ENCODE peak calls at places on chromosomes 5 and 9, in five cellular contexts. U, O, H, T and J are unnamed samples.

GRCh38 chr5:97918614-97919013 is 735.6 kb upstream of the RIOK2 start:
- DNase-seq in U (no peak), O (no peak), H (no peak), T (no peak), J (no peak)

GRCh38 chr5:55211184-55211874 is 15.8 kb downstream of the MCIDAS start:
- DNase-seq in U (no peak), O (no peak), H (no peak), T (no peak), J (no peak)

GRCh38 chr5:177098103-177098771 is 11.5 kb downstream of the FGFR4 start:
- DNase-seq in U (no peak), O (no peak), H (no peak), T (no peak), J (no peak)

GRCh38 chr9:121350993-121351561 is 19.0 kb downstream of the STOM start:
- DNase-seq in U (peak), O (peak), H (no peak), T (peak), J (no peak)

GRCh38 chr5:19044931-19045695 is 942.9 kb downstream of the CDH18 start:
- DNase-seq in U (no peak), O (no peak), H (no peak), T (no peak), J (no peak)

GRCh38 chr9:129624947-129625346 is 1.0 kb upstream of the NTMT1 start:
- DNase-seq in U (no peak), O (no peak), H (no peak), T (no peak), J (no peak)

GRCh38 chr5:96146675-96147074 is 185.0 kb upstream of the ELL2 start:
- DNase-seq in U (no peak), O (peak), H (no peak), T (no peak), J (peak)

GRCh38 chr5:80466669-80467485 is 21.0 kb upstream of the FAM151B start:
- DNase-seq in U (no peak), O (no peak), H (no peak), T (no peak), J (no peak)

GRCh38 chr5:149172261-149172660 is 31.0 kb downstream of the ABLIM3 start:
- DNase-seq in U (no peak), O (no peak), H (no peak), T (no peak), J (no peak)

GRCh38 chr5:150562832-150563231 is 54.9 kb downstream of the NDST1 start:
- DNase-seq in U (no peak), O (peak), H (no peak), T (no peak), J (no peak)

GRCh38 chr5:114782869-114783268 is 386.8 kb downstream of the TRIM36 start:
- DNase-seq in U (peak), O (no peak), H (no peak), T (no peak), J (no peak)

GRCh38 chr9:108136646-108137045 is 647.1 kb upstream of the KLF4 start:
- DNase-seq in U (no peak), O (no peak), H (no peak), T (no peak), J (no peak)

GRCh38 chr5:14664270-14665109 is at the start of gene OTULIN:
- DNase-seq in U (peak), O (peak), H (peak), T (peak), J (no peak)

GRCh38 chr9:123929177-123929869 is 603 bp downstream of the DENND1A start:
- DNase-seq in U (peak), O (no peak), H (peak), T (no peak), J (no peak)

GRCh38 chr9:130042406-130042930 is 521 bp downstream of the FNBP1 start:
- DNase-seq in U (peak), O (no peak), H (peak), T (no peak), J (no peak)

GRCh38 chr5:119570935-119571334 is 58.4 kb upstream of the FAM170A start:
- DNase-seq in U (no peak), O (no peak), H (no peak), T (no peak), J (no peak)

DNA sequence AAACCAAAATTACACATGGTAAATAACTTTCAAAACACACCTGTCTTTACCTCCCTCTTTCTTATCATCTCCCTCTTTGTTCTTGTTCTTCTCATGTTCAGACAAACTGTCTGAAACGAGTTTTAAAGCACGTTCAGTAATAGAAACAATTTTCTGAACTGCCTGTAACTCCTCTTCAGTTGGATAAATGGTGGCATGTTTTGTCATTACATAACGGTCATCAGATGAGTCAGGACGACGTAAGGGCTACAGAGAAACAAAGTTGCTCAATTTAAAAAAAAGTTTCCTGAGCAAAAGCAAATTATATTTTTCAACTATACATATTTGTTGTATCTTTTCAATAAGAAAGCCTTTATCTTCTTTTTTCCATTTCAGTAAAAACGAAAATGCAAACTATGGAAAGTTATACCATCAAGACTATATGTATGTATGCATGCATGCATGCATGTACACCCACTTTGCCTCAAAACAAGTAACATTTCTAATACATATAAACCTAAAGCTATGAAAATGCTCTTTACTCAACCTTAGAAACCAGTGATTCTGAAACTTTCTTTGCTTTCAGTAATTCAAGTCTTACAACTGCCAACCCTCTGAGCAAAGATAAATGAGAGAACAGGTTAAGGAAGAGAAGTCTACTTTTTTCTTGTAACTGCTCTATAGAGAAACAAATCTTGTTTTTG is 56.0 kb downstream of the ZFR start:
- DNase-seq in U (no peak), O (no peak), H (no peak), T (no peak), J (no peak)
- H3K4me3 ChIP-seq in U (no peak), O (no peak), H (no peak), T (no peak), J (no peak)

GRCh38 chr5:10421841-10422691 is 19.6 kb upstream of the ROPN1L start:
- DNase-seq in U (no peak), O (no peak), H (no peak), T (no peak), J (no peak)

GRCh38 chr5:10423009-10423408 is 18.7 kb upstream of the ROPN1L start:
- DNase-seq in U (no peak), O (no peak), H (no peak), T (no peak), J (no peak)

GRCh38 chr5:10427201-10427600 is 14.5 kb upstream of the ROPN1L start:
- DNase-seq in U (no peak), O (no peak), H (no peak), T (no peak), J (no peak)

GRCh38 chr5:10420926-10421325 is 20.8 kb upstream of the ROPN1L start:
- DNase-seq in U (no peak), O (no peak), H (no peak), T (no peak), J (no peak)

GRCh38 chr5:10424124-10424731 is 17.5 kb upstream of the ROPN1L start:
- DNase-seq in U (peak), O (peak), H (no peak), T (no peak), J (no peak)
- TF ChIP-seq CTCF in U (no peak), O (peak), H (no peak), T (no peak), J (peak)

GRCh38 chr5:172559004-172559932 is 81.8 kb upstream of the NEURL1B start:
- DNase-seq in U (peak), O (peak), H (no peak), T (peak), J (peak)

GRCh38 chr5:172564187-172564586 is 76.9 kb upstream of the NEURL1B start:
- DNase-seq in U (peak), O (no peak), H (no peak), T (no peak), J (no peak)

GRCh38 chr5:172562443-172562842 is 78.6 kb upstream of the NEURL1B start:
- DNase-seq in U (no peak), O (no peak), H (no peak), T (no peak), J (no peak)

GRCh38 chr5:172558076-172558990 is 82.7 kb upstream of the NEURL1B start:
- DNase-seq in U (no peak), O (no peak), H (no peak), T (no peak), J (no peak)

DNA sequence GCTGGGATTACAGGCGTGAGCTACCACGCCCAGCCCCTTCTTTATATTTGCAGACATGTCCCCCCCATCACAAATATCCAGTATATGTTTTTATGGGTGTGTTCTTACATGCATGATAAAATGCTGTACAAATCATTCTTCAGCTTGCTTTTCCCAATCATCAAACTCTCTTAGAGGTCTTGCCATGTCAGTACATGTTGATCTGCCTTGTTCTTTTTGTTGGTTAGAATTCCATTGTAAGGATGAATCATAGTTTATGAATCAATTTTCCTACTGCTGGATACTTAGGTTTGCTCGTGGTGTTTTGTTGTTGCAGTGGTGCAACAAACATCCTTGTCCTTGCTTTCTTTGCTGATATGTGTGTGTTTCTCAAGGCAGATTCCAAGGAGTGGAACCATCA is 79.9 kb upstream of the NEURL1B start:
- DNase-seq in U (no peak), O (no peak), H (no peak), T (no peak), J (no peak)
- H3K4me3 ChIP-seq in U (no peak), O (no peak), H (no peak), T (no peak), J (no peak)

DNA sequence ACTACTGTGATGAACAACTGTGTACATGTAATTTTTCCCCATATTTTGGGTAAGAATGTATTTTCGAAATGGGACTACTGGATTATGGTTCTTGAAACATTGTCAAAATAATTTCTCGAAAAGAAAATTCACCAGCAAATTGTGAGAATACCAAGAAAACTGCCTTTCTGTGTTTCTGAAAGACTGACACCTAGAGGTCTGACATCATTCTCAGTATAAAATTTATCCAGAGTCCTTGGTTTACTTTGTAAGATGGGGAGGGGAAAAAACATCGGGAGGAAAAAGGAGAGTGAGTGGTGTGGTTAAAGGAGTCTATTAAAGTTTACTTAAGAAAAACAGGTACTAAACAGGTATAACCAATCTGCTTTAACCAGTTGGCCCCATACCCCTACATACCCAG is 149.2 kb downstream of the CEP120 start:
- DNase-seq in U (no peak), O (no peak), H (no peak), T (no peak), J (no peak)
- TF ChIP-seq CTCF in U (no peak), O (peak), H (no peak), T (no peak), J (peak)

DNA sequence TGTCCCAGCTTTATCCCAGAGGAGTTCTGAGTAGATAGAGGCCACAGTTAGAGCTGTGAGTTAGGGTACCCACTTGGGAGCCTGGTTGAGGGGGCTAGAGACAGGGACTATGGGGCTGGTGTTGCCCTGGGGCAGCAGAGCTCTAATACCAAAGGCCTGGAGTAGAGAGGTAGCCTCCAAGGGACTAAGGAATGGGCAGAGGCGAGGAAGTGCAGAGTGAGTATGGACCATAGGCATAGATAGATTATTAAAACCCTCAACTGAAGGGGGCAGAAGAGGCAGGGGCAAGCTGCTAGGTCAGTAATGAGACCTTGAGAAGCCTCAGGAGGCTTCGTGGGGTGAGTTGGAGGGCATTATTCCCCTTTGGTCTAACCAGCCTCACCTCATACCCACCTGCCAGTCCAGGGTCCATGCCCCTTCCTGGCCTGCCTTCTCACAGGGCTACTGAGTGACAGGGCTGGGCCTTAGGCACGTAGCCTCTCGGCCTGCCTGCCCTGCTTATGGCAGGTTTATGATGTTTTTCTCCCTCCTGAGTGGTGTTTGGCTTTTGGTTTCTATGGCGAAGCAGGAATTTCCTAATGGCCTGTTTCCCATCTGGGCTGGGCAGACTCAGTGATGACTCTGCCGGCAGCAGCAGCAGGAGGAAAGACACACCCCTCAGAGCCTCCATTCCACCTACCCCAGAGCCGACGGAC is 8.0 kb downstream of the PDLIM4 start:
- DNase-seq in U (no peak), O (no peak), H (no peak), T (peak), J (peak)
- H3K4me3 ChIP-seq in U (no peak), O (no peak), H (no peak), T (no peak), J (no peak)

GRCh38 chr5:110043025-110043424 is 353.3 kb downstream of the MAN2A1 start:
- DNase-seq in U (no peak), O (no peak), H (no peak), T (no peak), J (no peak)

GRCh38 chr5:110040178-110040577 is 350.5 kb downstream of the MAN2A1 start:
- DNase-seq in U (no peak), O (no peak), H (no peak), T (no peak), J (no peak)

GRCh38 chr5:110050640-110051345 is 361.1 kb downstream of the MAN2A1 start:
- DNase-seq in U (no peak), O (no peak), H (no peak), T (no peak), J (no peak)

GRCh38 chr5:110048508-110048907 is 358.8 kb downstream of the MAN2A1 start:
- DNase-seq in U (no peak), O (no peak), H (no peak), T (no peak), J (no peak)

DNA sequence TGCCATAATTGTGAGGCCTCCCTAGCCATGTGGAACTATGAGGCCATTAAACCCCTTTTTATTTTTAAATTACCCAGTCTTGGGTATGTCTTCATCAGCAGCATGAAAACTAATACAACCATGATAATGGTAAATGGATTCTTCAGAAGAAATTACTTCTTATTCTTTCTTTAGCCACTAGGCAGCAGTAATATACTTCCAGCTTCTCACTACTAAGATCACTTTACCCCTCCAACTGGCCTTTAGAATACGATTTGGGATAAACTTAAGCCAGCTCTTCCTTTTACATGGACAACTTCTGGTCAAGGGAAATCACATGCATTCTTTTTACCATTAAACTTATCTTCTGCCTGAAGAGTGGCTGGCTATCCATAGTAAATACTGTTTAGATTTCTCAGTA is 355.4 kb downstream of the MAN2A1 start:
- DNase-seq in U (no peak), O (no peak), H (no peak), T (no peak), J (no peak)
- TF ChIP-seq CTCF in U (no peak), O (no peak), H (no peak), T (no peak), J (peak)

GRCh38 chr5:140967226-140967893 is 1.1 kb downstream of the PCDHAC2 start:
- DNase-seq in U (no peak), O (no peak), H (no peak), T (no peak), J (no peak)
- H3K4me3 ChIP-seq in U (no peak), O (no peak), H (no peak), T (peak), J (peak)

GRCh38 chr5:172758077-172758835 is 12.7 kb downstream of the DUSP1 start:
- DNase-seq in U (no peak), O (no peak), H (no peak), T (no peak), J (no peak)
- TF ChIP-seq CTCF in U (no peak), O (no peak), H (no peak), T (no peak), J (no peak)

GRCh38 chr5:42718591-42718990 is 38.0 kb upstream of the CCDC152 start:
- DNase-seq in U (no peak), O (no peak), H (no peak), T (no peak), J (peak)
- H3K4me3 ChIP-seq in U (no peak), O (no peak), H (no peak), T (no peak), J (no peak)